ENCODE peak calls at places on chromosome 19, in five cellular contexts. Q is heart left ventricle; X is psoas muscle; V is naive thymus-derived CD4-positive, alpha-beta T cell; N is IMR-90. Z is an unnamed sample.

GRCh38 chr19:29326351-29326750 is 113.4 kb upstream of the UQCRFS1 start:
- DNase-seq in Q (no peak), X (no peak), V (no peak), N (no peak), Z (no peak)

GRCh38 chr19:18379803-18380747 is 5.9 kb upstream of the GDF15 start:
- DNase-seq in Q (peak; percentile 89), X (peak; percentile 93), V (no peak), N (peak; percentile 96), Z (peak; percentile 86)

GRCh38 chr19:51097166-51097736 is 11.0 kb downstream of the CTU1 start:
- DNase-seq in Q (peak; percentile 63), X (peak; percentile 47), V (peak; percentile 34), N (peak; percentile 62), Z (no peak)

GRCh38 chr19:2202366-2202765 is 33.8 kb downstream of the PLEKHJ1 start:
- DNase-seq in Q (no peak), X (no peak), V (no peak), N (no peak), Z (no peak)

GRCh38 chr19:23436944-23437343 is 41.7 kb upstream of the ZNF91 start:
- DNase-seq in Q (no peak), X (no peak), V (no peak), N (no peak), Z (no peak)

GRCh38 chr19:42284066-42284501 is 15.0 kb downstream of the CIC start:
- DNase-seq in Q (peak; percentile 87), X (peak; percentile 86), V (peak; percentile 91), N (peak; percentile 71), Z (no peak)

GRCh38 chr19:41377977-41378707 is 1.8 kb downstream of the TMEM91 start:
- DNase-seq in Q (no peak), X (no peak), V (no peak), N (no peak), Z (no peak)

GRCh38 chr19:38513762-38514167 is 80.3 kb downstream of the RYR1 start:
- DNase-seq in Q (no peak), X (no peak), V (no peak), N (no peak), Z (no peak)

GRCh38 chr19:34480491-34480890 is 1.1 kb upstream of the WTIP start:
- DNase-seq in Q (no peak), X (no peak), V (no peak), N (no peak), Z (no peak)

GRCh38 chr19:5961969-5962945 is 15.7 kb downstream of the RANBP3 start:
- DNase-seq in Q (no peak), X (no peak), V (peak; percentile 92), N (peak; percentile 66), Z (no peak)
- H3K4me3 ChIP-seq in Q (no peak overlapping the region), X (no peak overlapping the region), V (peak overlapping the region; percentile 38), N (no peak overlapping the region), Z (peak overlapping the region; percentile 32)

DNA sequence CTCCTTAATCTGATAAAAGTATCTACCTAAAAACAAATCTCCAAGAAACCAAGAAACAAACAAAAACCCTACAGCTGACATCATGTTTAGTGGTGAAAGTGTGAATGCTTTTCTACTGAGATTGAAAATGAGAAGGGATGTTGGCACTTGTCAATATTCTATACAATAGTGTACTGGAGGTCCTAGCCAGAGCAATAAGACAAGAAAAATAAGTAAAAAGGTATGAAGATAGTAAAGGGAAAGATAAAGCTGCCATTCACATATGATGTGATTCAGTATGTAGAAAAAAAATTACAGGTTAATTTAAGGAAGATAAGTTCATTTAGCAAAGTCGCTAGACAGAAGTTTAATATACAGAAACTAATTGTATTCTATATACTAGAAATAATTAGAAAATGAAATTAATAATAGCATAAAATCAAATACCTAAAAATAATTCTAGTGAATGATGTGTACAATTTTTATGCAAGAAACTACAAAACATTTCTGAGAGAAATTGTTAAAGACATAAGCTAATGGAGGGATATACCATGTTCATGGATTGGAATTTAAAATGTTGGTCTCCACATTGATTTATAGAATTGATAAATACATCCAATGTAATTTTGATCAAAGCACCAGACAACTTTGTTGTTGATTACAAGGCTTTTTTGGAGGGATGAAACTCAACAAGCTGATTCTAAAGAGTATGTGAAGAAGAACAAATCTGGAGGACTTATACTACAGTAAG is 2.4 kb upstream of the SLC7A10 start:
- DNase-seq in Q (no peak), X (no peak), V (no peak), N (no peak), Z (no peak)
- H3K27me3 ChIP-seq in Q (peaks cover 42% of the 10 kb centered on the region), X (peaks cover 66% of the 10 kb centered on the region), V (peaks cover 10% of the 10 kb centered on the region), N (peaks cover 59% of the 10 kb centered on the region), Z (peaks cover 10% of the 10 kb centered on the region)

DNA sequence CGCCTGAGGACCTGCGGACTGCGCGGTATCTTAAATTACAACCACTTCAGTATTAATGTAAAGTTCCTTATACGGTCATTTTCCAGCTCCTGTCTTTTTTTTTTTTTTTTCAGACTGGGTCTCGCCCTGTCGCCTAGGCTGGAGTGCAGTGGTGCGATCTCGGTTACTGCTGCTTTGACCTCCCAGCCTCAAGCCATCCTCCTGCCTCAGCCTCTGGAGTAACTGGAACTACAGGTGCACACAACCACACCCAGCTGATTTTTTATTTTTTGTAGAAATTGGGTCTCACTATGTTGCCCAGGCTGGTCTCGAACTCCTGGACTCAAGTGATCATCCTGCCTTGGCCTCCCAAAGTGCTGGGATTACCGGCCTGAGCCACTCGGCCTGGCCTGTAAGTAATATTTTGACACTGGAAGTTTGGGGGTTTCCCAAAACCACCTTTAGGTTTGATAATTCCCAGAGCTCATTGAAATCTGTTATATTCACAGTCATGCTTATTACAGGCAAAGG is 406 bp upstream of the EID2B start:
- DNase-seq in Q (no peak), X (no peak), V (no peak), N (no peak), Z (no peak)
- H3K27ac ChIP-seq in Q (peak overlapping the region; percentile 88), X (peak overlapping the region; percentile 71), V (peak overlapping the region; percentile 82), N (no peak overlapping the region), Z (no peak overlapping the region)

GRCh38 chr19:36006955-36007354 is 1.7 kb downstream of the SYNE4 start:
- DNase-seq in Q (no peak), X (no peak), V (no peak), N (no peak), Z (no peak)
- H3K4me3 ChIP-seq in Q (no peak overlapping the region), X (no peak overlapping the region), V (no peak overlapping the region), N (no peak overlapping the region), Z (no peak overlapping the region)

GRCh38 chr19:10286803-10287737 is at the start of gene ICAM4:
- DNase-seq in Q (peak; percentile 85), X (peak; percentile 60), V (no peak), N (peak; percentile 29), Z (no peak)
- H3K27me3 ChIP-seq in Q (peaks cover 55% of the 10 kb centered on the region), X (peaks cover 58% of the 10 kb centered on the region), V (peaks cover 29% of the 10 kb centered on the region), N (no peaks in the 10 kb centered on the region), Z (peaks cover 11% of the 10 kb centered on the region)

GRCh38 chr19:36688058-36688457 is 646 bp downstream of the ZNF567 start:
- DNase-seq in Q (no peak), X (no peak), V (no peak), N (no peak), Z (no peak)
- H3K27ac ChIP-seq in Q (peak overlapping the region; percentile 82), X (peak overlapping the region; percentile 72), V (peak overlapping the region; percentile 86), N (peak overlapping the region; percentile 75), Z (peak overlapping the region; percentile 39)

GRCh38 chr19:6484831-6485230 is 3.2 kb upstream of the DENND1C start:
- DNase-seq in Q (no peak), X (no peak), V (no peak), N (no peak), Z (no peak)

GRCh38 chr19:6494438-6495036 is 7.6 kb downstream of the TUBB4A start:
- DNase-seq in Q (no peak), X (no peak), V (no peak), N (no peak), Z (no peak)

GRCh38 chr19:6490134-6490533 is 8.5 kb upstream of the DENND1C start:
- DNase-seq in Q (no peak), X (no peak), V (no peak), N (no peak), Z (no peak)

GRCh38 chr19:6491802-6492592 is 10.1 kb downstream of the TUBB4A start:
- DNase-seq in Q (no peak), X (no peak), V (no peak), N (no peak), Z (no peak)

GRCh38 chr19:6489278-6490061 is 7.9 kb upstream of the DENND1C start:
- DNase-seq in Q (no peak), X (no peak), V (no peak), N (no peak), Z (no peak)
- H3K4me3 ChIP-seq in Q (no peak overlapping the region), X (no peak overlapping the region), V (peak overlapping the region; percentile 14), N (no peak overlapping the region), Z (no peak overlapping the region)

Z was measured in thoracic aorta.